ENCODE peak calls at places on chromosomes 3 and 15, in ten cellular contexts. F is stimulated activated CD8-positive, alpha-beta memory T cell treated with anti-CD3 and anti-CD28 coated beads, Interleukin-15, amount 100 ng/mL, for 24 hours; O is endothelial cell; X is A172; S is cardiac fibroblast; L is SK-N-MC; Y is astrocyte of the spinal cord; T is GM04504; B is vagina; K is HFFc6. G is an unnamed sample.

GRCh38 chr3:28504945-28505344 is 156.3 kb upstream of the AZI2 start:
- DNase-seq in K (no peak), Y (no peak), B (no peak), X (no peak), T (no peak), S (no peak), O (no peak), L (no peak), F (no peak), G (peak)

GRCh38 chr3:42780892-42781700 is 8.0 kb upstream of the CCDC13 start:
- DNase-seq in O (peak), Y (peak), B (no peak), X (peak), K (peak), F (no peak), T (peak), L (peak), S (peak), G (peak)

GRCh38 chr3:149366031-149366430 is 11.4 kb downstream of the TM4SF1 start:
- DNase-seq in L (no peak), T (no peak), K (no peak), B (no peak), S (no peak), X (no peak), F (no peak), Y (no peak), O (no peak), G (no peak)

GRCh38 chr3:24339266-24339825 is 155.3 kb downstream of the THRB start:
- DNase-seq in K (no peak), Y (peak), L (no peak), F (no peak), S (no peak), B (no peak), O (no peak), X (no peak), T (no peak), G (no peak)

GRCh38 chr15:90942354-90943120 is 7.5 kb downstream of the UNC45A start:
- DNase-seq in F (no peak), O (no peak), Y (no peak), K (no peak), B (no peak), T (no peak), L (no peak), X (no peak), S (no peak), G (no peak)

GRCh38 chr3:43161684-43162512 is 56.0 kb upstream of the POMGNT2 start:
- DNase-seq in F (no peak), X (peak), S (peak), T (no peak), Y (peak), L (no peak), K (peak), O (no peak), B (no peak), G (no peak)

GRCh38 chr15:60464836-60465630 is 13.9 kb downstream of the ICE2 start:
- DNase-seq in O (no peak), X (peak), L (no peak), K (no peak), B (no peak), S (peak), F (no peak), T (no peak), Y (peak), G (no peak)

GRCh38 chr3:126373682-126374601 is 16.7 kb upstream of the KLF15 start:
- DNase-seq in B (no peak), T (peak), Y (no peak), L (no peak), K (peak), F (no peak), S (peak), O (no peak), X (no peak), G (no peak)

GRCh38 chr3:180382781-180383180 is 219.2 kb upstream of the TTC14 start:
- DNase-seq in X (no peak), F (no peak), O (no peak), B (no peak), K (no peak), Y (no peak), S (no peak), T (no peak), L (no peak), G (no peak)

GRCh38 chr3:152376351-152377183 is 107.8 kb downstream of the MBNL1 start:
- DNase-seq in O (no peak), L (no peak), X (no peak), T (no peak), K (peak), F (no peak), Y (peak), S (peak), B (no peak), G (no peak)

GRCh38 chr15:53974813-53975212 is 3.4 kb upstream of the UNC13C start:
- DNase-seq in B (no peak), K (no peak), Y (no peak), X (no peak), L (no peak), O (no peak), T (no peak), F (no peak), S (no peak), G (no peak)

GRCh38 chr15:40046721-40047412 is 7.9 kb upstream of the SRP14 start:
- DNase-seq in Y (peak), B (peak), S (peak), O (no peak), L (no peak), X (peak), F (no peak), T (no peak), K (peak), G (no peak)

GRCh38 chr15:75067123-75067854 is 43.9 kb downstream of the PPCDC start:
- DNase-seq in K (peak), S (peak), X (peak), T (no peak), F (no peak), L (no peak), Y (peak), O (no peak), B (no peak), G (no peak)

GRCh38 chr3:116863842-116864626 is 154.5 kb downstream of the TUSC7 start:
- DNase-seq in K (no peak), Y (peak), T (peak), X (peak), B (no peak), F (no peak), L (peak), O (peak), S (peak), G (peak)

GRCh38 chr3:153768559-153769469 is 352.4 kb upstream of the ARHGEF26 start:
- DNase-seq in Y (peak), L (no peak), T (peak), B (no peak), S (peak), O (peak), F (no peak), X (peak), K (peak), G (peak)

GRCh38 chr3:42702066-42702951 is at the start of gene HHATL:
- DNase-seq in S (no peak), K (no peak), O (no peak), B (no peak), X (no peak), L (no peak), F (no peak), T (no peak), Y (no peak), G (no peak)

GRCh38 chr3:51682079-51682478 is 11.0 kb downstream of the TEX264 start:
- DNase-seq in K (peak), L (no peak), B (no peak), T (peak), S (peak), Y (peak), X (peak), O (peak), F (no peak), G (peak)

GRCh38 chr3:185552358-185552877 is at the start of gene LIPH:
- DNase-seq in O (no peak), S (peak), T (no peak), Y (no peak), K (peak), X (peak), F (no peak), L (peak), B (no peak), G (no peak)

GRCh38 chr3:193859195-193859594 is 266.2 kb downstream of the OPA1 start:
- DNase-seq in X (no peak), L (no peak), F (no peak), S (no peak), K (no peak), T (no peak), O (no peak), Y (no peak), B (no peak), G (no peak)